ENCODE peak calls at places on chromosomes 11 and 22, in nine cellular contexts. D is activated CD4-positive, alpha-beta T cell treated with anti-CD3 and anti-CD28 coated beads, Interleukin-2, amount 50 U/mL, for 48 hours; R is dermis blood vessel endothelial cell; P is activated T-helper 9 cell treated with anti-CD3 and anti-CD28 coated beads, Interleukin-2, amount 50 U/mL, for 16 hours; G is progenitor cell of endocrine pancreas; E is coronary artery; A is cardiac muscle cell; S is AG04449; J is HTR-8/SVneo. M is an unnamed sample.

GRCh38 chr22:48849963-48850657 is 977.6 kb downstream of the BRD1 start:
- DNase-seq in D (no peak), R (no peak), P (no peak), G (no peak), E (no peak), A (no peak), S (no peak), J (no peak), M (no peak)

GRCh38 chr11:69352181-69352580 is 58.2 kb downstream of the MYEOV start:
- DNase-seq in D (no peak), R (peak; percentile 22), P (no peak), G (no peak), E (peak; percentile 12), A (no peak), S (no peak), J (no peak), M (no peak)

GRCh38 chr11:106032861-106033260 is 10.8 kb upstream of the MSANTD4 start:
- DNase-seq in D (no peak), R (peak; percentile 18), P (no peak), G (no peak), E (no peak), A (no peak), S (no peak), J (no peak), M (no peak)

GRCh38 chr11:65854871-65855837 is 2.8 kb downstream of the CFL1 start:
- DNase-seq in D (no peak), R (no peak), P (no peak), G (no peak), E (no peak), A (no peak), S (no peak), J (no peak), M (peak; percentile 4)

GRCh38 chr11:111427471-111427912 is 48.4 kb upstream of the POU2AF1 start:
- DNase-seq in D (no peak), R (peak; percentile 42), P (no peak), G (no peak), E (no peak), A (no peak), S (no peak), J (no peak), M (peak; percentile 86)

GRCh38 chr11:20688761-20689160 is 19.4 kb downstream of the NELL1 start:
- DNase-seq in D (no peak), R (no peak), P (no peak), G (no peak), E (no peak), A (no peak), S (no peak), J (no peak), M (no peak)

GRCh38 chr11:10758959-10759358 is 7.9 kb downstream of the CTR9 start:
- DNase-seq in D (no peak), R (peak; percentile 15), P (no peak), G (no peak), E (no peak), A (no peak), S (no peak), J (no peak), M (peak; percentile 45)

GRCh38 chr11:118224512-118225180 is at the start of gene JAML:
- DNase-seq in D (peak; percentile 61), R (no peak), P (no peak), G (no peak), E (no peak), A (no peak), S (no peak), J (no peak), M (no peak)

GRCh38 chr11:121291896-121292502 is 572 bp upstream of the SC5D start:
- DNase-seq in D (no peak), R (no peak), P (no peak), G (no peak), E (no peak), A (peak; percentile 7), S (no peak), J (no peak), M (no peak)

GRCh38 chr11:19956228-19956627 is 204.0 kb downstream of the DBX1 start:
- DNase-seq in D (no peak), R (no peak), P (no peak), G (no peak), E (no peak), A (no peak), S (no peak), J (no peak), M (no peak)

GRCh38 chr11:10021563-10021962 is 272.5 kb downstream of the SBF2 start:
- DNase-seq in D (no peak), R (peak; percentile 71), P (no peak), G (no peak), E (no peak), A (peak; percentile 14), S (no peak), J (no peak), M (no peak)

GRCh38 chr11:86151188-86152005 is 82.5 kb upstream of the PICALM start:
- DNase-seq in D (no peak), R (peak; percentile 45), P (no peak), G (no peak), E (peak; percentile 87), A (peak; percentile 25), S (no peak), J (no peak), M (no peak)

GRCh38 chr11:133425245-133425644 is 107.1 kb downstream of the OPCML start:
- DNase-seq in D (no peak), R (no peak), P (no peak), G (no peak), E (no peak), A (no peak), S (no peak), J (no peak), M (no peak)

GRCh38 chr11:23956586-23956985 is 540.3 kb upstream of the LUZP2 start:
- DNase-seq in D (no peak), R (no peak), P (no peak), G (no peak), E (no peak), A (no peak), S (no peak), J (no peak), M (no peak)

GRCh38 chr22:48141301-48141700 is 1378.9 kb downstream of the TBC1D22A start:
- DNase-seq in D (no peak), R (no peak), P (no peak), G (no peak), E (no peak), A (no peak), S (no peak), J (no peak), M (no peak)

GRCh38 chr22:23485490-23485889 is 94.6 kb downstream of the IGLL1 start:
- DNase-seq in D (no peak), R (no peak), P (no peak), G (no peak), E (no peak), A (no peak), S (no peak), J (no peak), M (no peak)

GRCh38 chr22:30204742-30205111 is 41.8 kb downstream of the LIF start:
- DNase-seq in D (no peak), R (no peak), P (no peak), G (no peak), E (no peak), A (peak; percentile 85), S (peak; percentile 31), J (no peak), M (peak; percentile 54)

GRCh38 chr22:19879996-19880785 is 25.5 kb upstream of the GNB1L start:
- DNase-seq in D (no peak), R (peak; percentile 51), P (no peak), G (no peak), E (peak; percentile 56), A (no peak), S (no peak), J (no peak), M (no peak)